ENCODE peak calls at places on chromosomes 7 and 10, in four cellular contexts. R, O, W and G are unnamed samples.

GRCh38 chr7:43385856-43386255 is 197.1 kb upstream of the STK17A start:
- DNase-seq in R (no peak), O (no peak), W (no peak), G (no peak)

GRCh38 chr10:119087271-119087897 is 6.8 kb upstream of the EIF3A start:
- DNase-seq in R (no peak), O (no peak), W (no peak), G (no peak)

GRCh38 chr7:30134523-30135270 is at the start of gene MTURN:
- DNase-seq in R (peak), O (peak), W (peak), G (peak)

GRCh38 chr10:24209946-24210491 is 1.1 kb downstream of the KIAA1217 start:
- DNase-seq in R (peak), O (peak), W (no peak), G (no peak)

GRCh38 chr10:122461367-122461728 is at the start of gene HTRA1:
- DNase-seq in R (peak), O (peak), W (peak), G (peak)

GRCh38 chr7:41247128-41247865 is 455.6 kb downstream of the INHBA start:
- DNase-seq in R (no peak), O (no peak), W (no peak), G (no peak)

GRCh38 chr7:474605-475424 is 44.8 kb downstream of the PDGFA start:
- DNase-seq in R (no peak), O (no peak), W (no peak), G (peak)

GRCh38 chr10:121722665-121723064 is 124.4 kb upstream of the FGFR2 start:
- DNase-seq in R (no peak), O (no peak), W (no peak), G (no peak)

GRCh38 chr10:70832852-70833542 is 17.2 kb downstream of the SGPL1 start:
- DNase-seq in R (no peak), O (no peak), W (no peak), G (no peak)

GRCh38 chr7:66413379-66414114 is 208.4 kb downstream of the TPST1 start:
- DNase-seq in R (peak), O (peak), W (peak), G (peak)

GRCh38 chr10:124349993-124350280 is 68.8 kb downstream of the OAT start:
- DNase-seq in R (no peak), O (no peak), W (no peak), G (no peak)

GRCh38 chr7:11120068-11120664 is 146.5 kb downstream of the PHF14 start:
- DNase-seq in R (no peak), O (no peak), W (no peak), G (no peak)

GRCh38 chr10:130231211-130231850 is 95.1 kb downstream of the GLRX3 start:
- DNase-seq in R (no peak), O (no peak), W (peak), G (no peak)

GRCh38 chr7:36916116-36916515 is 191.8 kb upstream of the AOAH start:
- DNase-seq in R (no peak), O (no peak), W (no peak), G (no peak)

GRCh38 chr10:80187465-80188409 is 17.6 kb downstream of the ANXA11 start:
- DNase-seq in R (no peak), O (no peak), W (no peak), G (peak)

GRCh38 chr10:110765513-110766375 is 106.0 kb upstream of the PDCD4 start:
- DNase-seq in R (no peak), O (no peak), W (no peak), G (no peak)

GRCh38 chr7:37732253-37732652 is 48.7 kb downstream of the GPR141 start:
- DNase-seq in R (peak), O (peak), W (peak), G (no peak)

GRCh38 chr10:73054286-73054685 is 42.4 kb downstream of the P4HA1 start:
- DNase-seq in R (no peak), O (no peak), W (no peak), G (no peak)

GRCh38 chr7:16409777-16410176 is 11.6 kb downstream of the CRPPA start:
- DNase-seq in R (no peak), O (no peak), W (no peak), G (no peak)

GRCh38 chr7:36668080-36668479 is 56.2 kb downstream of the AOAH start:
- DNase-seq in R (no peak), O (no peak), W (no peak), G (no peak)

GRCh38 chr10:123835575-123835974 is 56.0 kb downstream of the CPXM2 start:
- DNase-seq in R (no peak), O (no peak), W (peak), G (no peak)